ENCODE peak calls at places on chromosomes 11 and 22, in eight cellular contexts. One of them, this sample, is unnamed.

GRCh38 chr11:69202511-69203221 is 46.9 kb downstream of the SMIM38 start:
- DNase-seq in neuronal stem cell: no peak
- DNase-seq in fibroblast of pulmonary artery: no peak
- DNase-seq in stimulated activated CD8-positive, alpha-beta memory T cell treated with anti-CD3 and anti-CD28 coated beads, Interleukin-4, amount 100 ng/mL, for 24 hours: no peak
- DNase-seq in NAMALWA: no peak
- DNase-seq in activated CD8-positive, alpha-beta memory T cell treated with anti-CD3 and anti-CD28 coated beads for 1 hour: no peak
- DNase-seq in kidney tubule cell: no peak
- DNase-seq in Kasumi-1: no peak
- DNase-seq in this sample: no peak

GRCh38 chr11:105923814-105924213 is 98.2 kb downstream of the MSANTD4 start:
- DNase-seq in neuronal stem cell: no peak
- DNase-seq in NAMALWA: no peak
- DNase-seq in stimulated activated CD8-positive, alpha-beta memory T cell treated with anti-CD3 and anti-CD28 coated beads, Interleukin-4, amount 100 ng/mL, for 24 hours: no peak
- DNase-seq in activated CD8-positive, alpha-beta memory T cell treated with anti-CD3 and anti-CD28 coated beads for 1 hour: no peak
- DNase-seq in Kasumi-1: no peak
- DNase-seq in fibroblast of pulmonary artery: peak
- DNase-seq in kidney tubule cell: peak
- DNase-seq in this sample: no peak

GRCh38 chr11:26194871-26195270 is 137.1 kb upstream of the ANO3 start:
- DNase-seq in fibroblast of pulmonary artery: peak
- DNase-seq in NAMALWA: no peak
- DNase-seq in kidney tubule cell: no peak
- DNase-seq in stimulated activated CD8-positive, alpha-beta memory T cell treated with anti-CD3 and anti-CD28 coated beads, Interleukin-4, amount 100 ng/mL, for 24 hours: no peak
- DNase-seq in Kasumi-1: no peak
- DNase-seq in activated CD8-positive, alpha-beta memory T cell treated with anti-CD3 and anti-CD28 coated beads for 1 hour: no peak
- DNase-seq in neuronal stem cell: no peak
- DNase-seq in this sample: no peak

GRCh38 chr11:34962034-34962433 is 45.6 kb downstream of the PDHX start:
- DNase-seq in Kasumi-1: no peak
- DNase-seq in activated CD8-positive, alpha-beta memory T cell treated with anti-CD3 and anti-CD28 coated beads for 1 hour: no peak
- DNase-seq in NAMALWA: no peak
- DNase-seq in kidney tubule cell: no peak
- DNase-seq in stimulated activated CD8-positive, alpha-beta memory T cell treated with anti-CD3 and anti-CD28 coated beads, Interleukin-4, amount 100 ng/mL, for 24 hours: no peak
- DNase-seq in fibroblast of pulmonary artery: no peak
- DNase-seq in neuronal stem cell: no peak
- DNase-seq in this sample: no peak

GRCh38 chr22:24207264-24208011 is 26.2 kb downstream of the SUSD2 start:
- DNase-seq in stimulated activated CD8-positive, alpha-beta memory T cell treated with anti-CD3 and anti-CD28 coated beads, Interleukin-4, amount 100 ng/mL, for 24 hours: no peak
- DNase-seq in fibroblast of pulmonary artery: peak
- DNase-seq in neuronal stem cell: no peak
- DNase-seq in kidney tubule cell: no peak
- DNase-seq in Kasumi-1: peak
- DNase-seq in activated CD8-positive, alpha-beta memory T cell treated with anti-CD3 and anti-CD28 coated beads for 1 hour: no peak
- DNase-seq in NAMALWA: no peak
- DNase-seq in this sample: no peak

GRCh38 chr22:35475545-35475944 is 65.1 kb upstream of the RASD2 start:
- DNase-seq in Kasumi-1: no peak
- DNase-seq in fibroblast of pulmonary artery: no peak
- DNase-seq in kidney tubule cell: no peak
- DNase-seq in activated CD8-positive, alpha-beta memory T cell treated with anti-CD3 and anti-CD28 coated beads for 1 hour: no peak
- DNase-seq in neuronal stem cell: no peak
- DNase-seq in stimulated activated CD8-positive, alpha-beta memory T cell treated with anti-CD3 and anti-CD28 coated beads, Interleukin-4, amount 100 ng/mL, for 24 hours: no peak
- DNase-seq in NAMALWA: no peak
- DNase-seq in this sample: no peak

GRCh38 chr11:83070878-83071640 is 638 bp downstream of the RAB30 start:
- DNase-seq in fibroblast of pulmonary artery: peak
- DNase-seq in kidney tubule cell: no peak
- DNase-seq in Kasumi-1: peak
- DNase-seq in NAMALWA: peak
- DNase-seq in activated CD8-positive, alpha-beta memory T cell treated with anti-CD3 and anti-CD28 coated beads for 1 hour: no peak
- DNase-seq in stimulated activated CD8-positive, alpha-beta memory T cell treated with anti-CD3 and anti-CD28 coated beads, Interleukin-4, amount 100 ng/mL, for 24 hours: peak
- DNase-seq in neuronal stem cell: peak
- DNase-seq in this sample: no peak

GRCh38 chr11:100719362-100719761 is 32.3 kb downstream of the ARHGAP42 start:
- DNase-seq in NAMALWA: no peak
- DNase-seq in stimulated activated CD8-positive, alpha-beta memory T cell treated with anti-CD3 and anti-CD28 coated beads, Interleukin-4, amount 100 ng/mL, for 24 hours: no peak
- DNase-seq in fibroblast of pulmonary artery: peak
- DNase-seq in activated CD8-positive, alpha-beta memory T cell treated with anti-CD3 and anti-CD28 coated beads for 1 hour: no peak
- DNase-seq in neuronal stem cell: no peak
- DNase-seq in kidney tubule cell: peak
- DNase-seq in Kasumi-1: no peak
- DNase-seq in this sample: no peak

GRCh38 chr22:50713008-50713385 is 25.0 kb upstream of the ACR start:
- DNase-seq in activated CD8-positive, alpha-beta memory T cell treated with anti-CD3 and anti-CD28 coated beads for 1 hour: no peak
- DNase-seq in kidney tubule cell: no peak
- DNase-seq in stimulated activated CD8-positive, alpha-beta memory T cell treated with anti-CD3 and anti-CD28 coated beads, Interleukin-4, amount 100 ng/mL, for 24 hours: no peak
- DNase-seq in fibroblast of pulmonary artery: no peak
- DNase-seq in neuronal stem cell: no peak
- DNase-seq in NAMALWA: no peak
- DNase-seq in Kasumi-1: no peak
- DNase-seq in this sample: no peak

GRCh38 chr11:8814209-8814922 is 96.6 kb upstream of the AKIP1 start:
- DNase-seq in activated CD8-positive, alpha-beta memory T cell treated with anti-CD3 and anti-CD28 coated beads for 1 hour: no peak
- DNase-seq in kidney tubule cell: peak
- DNase-seq in fibroblast of pulmonary artery: no peak
- DNase-seq in NAMALWA: peak
- DNase-seq in neuronal stem cell: no peak
- DNase-seq in Kasumi-1: no peak
- DNase-seq in stimulated activated CD8-positive, alpha-beta memory T cell treated with anti-CD3 and anti-CD28 coated beads, Interleukin-4, amount 100 ng/mL, for 24 hours: no peak
- DNase-seq in this sample: no peak

GRCh38 chr11:68008381-68009337 is 1.5 kb upstream of the ALDH3B1 start:
- DNase-seq in neuronal stem cell: no peak
- DNase-seq in activated CD8-positive, alpha-beta memory T cell treated with anti-CD3 and anti-CD28 coated beads for 1 hour: no peak
- DNase-seq in fibroblast of pulmonary artery: no peak
- DNase-seq in NAMALWA: no peak
- DNase-seq in kidney tubule cell: no peak
- DNase-seq in stimulated activated CD8-positive, alpha-beta memory T cell treated with anti-CD3 and anti-CD28 coated beads, Interleukin-4, amount 100 ng/mL, for 24 hours: no peak
- DNase-seq in Kasumi-1: peak
- DNase-seq in this sample: no peak

GRCh38 chr22:50576070-50576469 is 2.2 kb downstream of the CPT1B start:
- DNase-seq in Kasumi-1: no peak
- DNase-seq in stimulated activated CD8-positive, alpha-beta memory T cell treated with anti-CD3 and anti-CD28 coated beads, Interleukin-4, amount 100 ng/mL, for 24 hours: no peak
- DNase-seq in kidney tubule cell: peak
- DNase-seq in neuronal stem cell: no peak
- DNase-seq in fibroblast of pulmonary artery: peak
- DNase-seq in NAMALWA: no peak
- DNase-seq in activated CD8-positive, alpha-beta memory T cell treated with anti-CD3 and anti-CD28 coated beads for 1 hour: no peak
- DNase-seq in this sample: no peak

GRCh38 chr11:66936326-66936725 is 21.9 kb downstream of the PC start:
- DNase-seq in activated CD8-positive, alpha-beta memory T cell treated with anti-CD3 and anti-CD28 coated beads for 1 hour: no peak
- DNase-seq in stimulated activated CD8-positive, alpha-beta memory T cell treated with anti-CD3 and anti-CD28 coated beads, Interleukin-4, amount 100 ng/mL, for 24 hours: no peak
- DNase-seq in Kasumi-1: no peak
- DNase-seq in kidney tubule cell: no peak
- DNase-seq in neuronal stem cell: no peak
- DNase-seq in NAMALWA: no peak
- DNase-seq in fibroblast of pulmonary artery: peak
- DNase-seq in this sample: no peak

GRCh38 chr22:24994070-24994763 is 41.7 kb downstream of the KIAA1671 start:
- DNase-seq in neuronal stem cell: no peak
- DNase-seq in Kasumi-1: no peak
- DNase-seq in stimulated activated CD8-positive, alpha-beta memory T cell treated with anti-CD3 and anti-CD28 coated beads, Interleukin-4, amount 100 ng/mL, for 24 hours: no peak
- DNase-seq in kidney tubule cell: peak
- DNase-seq in activated CD8-positive, alpha-beta memory T cell treated with anti-CD3 and anti-CD28 coated beads for 1 hour: no peak
- DNase-seq in fibroblast of pulmonary artery: no peak
- DNase-seq in NAMALWA: no peak
- DNase-seq in this sample: no peak

GRCh38 chr22:36881504-36882245 is 20.9 kb downstream of the NCF4 start:
- DNase-seq in kidney tubule cell: no peak
- DNase-seq in fibroblast of pulmonary artery: peak
- DNase-seq in activated CD8-positive, alpha-beta memory T cell treated with anti-CD3 and anti-CD28 coated beads for 1 hour: no peak
- DNase-seq in stimulated activated CD8-positive, alpha-beta memory T cell treated with anti-CD3 and anti-CD28 coated beads, Interleukin-4, amount 100 ng/mL, for 24 hours: no peak
- DNase-seq in NAMALWA: no peak
- DNase-seq in Kasumi-1: peak
- DNase-seq in neuronal stem cell: no peak
- DNase-seq in this sample: no peak

GRCh38 chr11:119666463-119667131 is 62.4 kb downstream of the NECTIN1 start:
- DNase-seq in NAMALWA: peak
- DNase-seq in kidney tubule cell: peak
- DNase-seq in stimulated activated CD8-positive, alpha-beta memory T cell treated with anti-CD3 and anti-CD28 coated beads, Interleukin-4, amount 100 ng/mL, for 24 hours: peak
- DNase-seq in Kasumi-1: peak
- DNase-seq in neuronal stem cell: peak
- DNase-seq in fibroblast of pulmonary artery: peak
- DNase-seq in activated CD8-positive, alpha-beta memory T cell treated with anti-CD3 and anti-CD28 coated beads for 1 hour: peak
- DNase-seq in this sample: peak

GRCh38 chr22:37633693-37634504 is 5.6 kb upstream of the SH3BP1 start:
- DNase-seq in neuronal stem cell: peak
- DNase-seq in stimulated activated CD8-positive, alpha-beta memory T cell treated with anti-CD3 and anti-CD28 coated beads, Interleukin-4, amount 100 ng/mL, for 24 hours: peak
- DNase-seq in NAMALWA: peak
- DNase-seq in Kasumi-1: peak
- DNase-seq in kidney tubule cell: peak
- DNase-seq in activated CD8-positive, alpha-beta memory T cell treated with anti-CD3 and anti-CD28 coated beads for 1 hour: no peak
- DNase-seq in fibroblast of pulmonary artery: peak
- DNase-seq in this sample: peak

GRCh38 chr11:68503792-68504191 is 43.2 kb downstream of the PPP6R3 start:
- DNase-seq in kidney tubule cell: no peak
- DNase-seq in NAMALWA: no peak
- DNase-seq in activated CD8-positive, alpha-beta memory T cell treated with anti-CD3 and anti-CD28 coated beads for 1 hour: no peak
- DNase-seq in Kasumi-1: no peak
- DNase-seq in stimulated activated CD8-positive, alpha-beta memory T cell treated with anti-CD3 and anti-CD28 coated beads, Interleukin-4, amount 100 ng/mL, for 24 hours: no peak
- DNase-seq in neuronal stem cell: no peak
- DNase-seq in fibroblast of pulmonary artery: no peak
- DNase-seq in this sample: no peak

GRCh38 chr11:118687906-118688305 is 8.5 kb upstream of the TREH start:
- DNase-seq in fibroblast of pulmonary artery: no peak
- DNase-seq in NAMALWA: no peak
- DNase-seq in stimulated activated CD8-positive, alpha-beta memory T cell treated with anti-CD3 and anti-CD28 coated beads, Interleukin-4, amount 100 ng/mL, for 24 hours: no peak
- DNase-seq in Kasumi-1: no peak
- DNase-seq in activated CD8-positive, alpha-beta memory T cell treated with anti-CD3 and anti-CD28 coated beads for 1 hour: no peak
- DNase-seq in neuronal stem cell: no peak
- DNase-seq in kidney tubule cell: no peak
- DNase-seq in this sample: no peak

GRCh38 chr11:68998390-68998911 is 14.6 kb downstream of the MRGPRF start:
- DNase-seq in NAMALWA: peak
- DNase-seq in Kasumi-1: no peak
- DNase-seq in stimulated activated CD8-positive, alpha-beta memory T cell treated with anti-CD3 and anti-CD28 coated beads, Interleukin-4, amount 100 ng/mL, for 24 hours: no peak
- DNase-seq in kidney tubule cell: no peak
- DNase-seq in fibroblast of pulmonary artery: peak
- DNase-seq in neuronal stem cell: no peak
- DNase-seq in activated CD8-positive, alpha-beta memory T cell treated with anti-CD3 and anti-CD28 coated beads for 1 hour: no peak
- DNase-seq in this sample: peak

GRCh38 chr11:64745219-64745522 is 1.2 kb upstream of the RASGRP2 start:
- DNase-seq in NAMALWA: peak
- DNase-seq in neuronal stem cell: no peak
- DNase-seq in Kasumi-1: peak
- DNase-seq in fibroblast of pulmonary artery: no peak
- DNase-seq in stimulated activated CD8-positive, alpha-beta memory T cell treated with anti-CD3 and anti-CD28 coated beads, Interleukin-4, amount 100 ng/mL, for 24 hours: no peak
- DNase-seq in kidney tubule cell: no peak
- DNase-seq in activated CD8-positive, alpha-beta memory T cell treated with anti-CD3 and anti-CD28 coated beads for 1 hour: no peak
- DNase-seq in this sample: peak

GRCh38 chr11:76807206-76807875 is 24.2 kb downstream of the TSKU start:
- DNase-seq in stimulated activated CD8-positive, alpha-beta memory T cell treated with anti-CD3 and anti-CD28 coated beads, Interleukin-4, amount 100 ng/mL, for 24 hours: peak
- DNase-seq in neuronal stem cell: peak
- DNase-seq in NAMALWA: peak
- DNase-seq in fibroblast of pulmonary artery: peak
- DNase-seq in Kasumi-1: peak
- DNase-seq in kidney tubule cell: peak
- DNase-seq in activated CD8-positive, alpha-beta memory T cell treated with anti-CD3 and anti-CD28 coated beads for 1 hour: peak
- DNase-seq in this sample: peak

GRCh38 chr22:42743501-42743991 is 22.9 kb upstream of the A4GALT start:
- DNase-seq in Kasumi-1: no peak
- DNase-seq in neuronal stem cell: no peak
- DNase-seq in fibroblast of pulmonary artery: peak
- DNase-seq in kidney tubule cell: no peak
- DNase-seq in NAMALWA: no peak
- DNase-seq in activated CD8-positive, alpha-beta memory T cell treated with anti-CD3 and anti-CD28 coated beads for 1 hour: no peak
- DNase-seq in stimulated activated CD8-positive, alpha-beta memory T cell treated with anti-CD3 and anti-CD28 coated beads, Interleukin-4, amount 100 ng/mL, for 24 hours: no peak
- DNase-seq in this sample: no peak

This sample was measured in GM12892.